ENCODE peak calls at places on chromosomes 13 and 19, in six cellular contexts. One of them, this sample, is unnamed.

GRCh38 chr19:4379383-4380253 is 20.7 kb downstream of the SH3GL1 start:
- DNase-seq in GM23338: no peak
- DNase-seq in uterus: peak; percentile 28
- DNase-seq in foreskin fibroblast: no peak
- DNase-seq in activated T-helper 9 cell treated with anti-CD3 and anti-CD28 coated beads, Interleukin-2, amount 50 U/mL, for 16 hours: no peak
- DNase-seq in WTC11: no peak
- DNase-seq in this sample: no peak

GRCh38 chr13:49046002-49046401 is 70.3 kb downstream of the FNDC3A start:
- DNase-seq in foreskin fibroblast: no peak
- DNase-seq in WTC11: no peak
- DNase-seq in activated T-helper 9 cell treated with anti-CD3 and anti-CD28 coated beads, Interleukin-2, amount 50 U/mL, for 16 hours: no peak
- DNase-seq in uterus: no peak
- DNase-seq in GM23338: no peak
- DNase-seq in this sample: no peak

GRCh38 chr13:47112205-47112896 is 215.5 kb upstream of the HTR2A start:
- DNase-seq in GM23338: peak; percentile 82
- DNase-seq in activated T-helper 9 cell treated with anti-CD3 and anti-CD28 coated beads, Interleukin-2, amount 50 U/mL, for 16 hours: no peak
- DNase-seq in uterus: no peak
- DNase-seq in foreskin fibroblast: peak; percentile 40
- DNase-seq in WTC11: no peak
- DNase-seq in this sample: no peak

GRCh38 chr19:34265221-34265650 is 10.9 kb downstream of the GARRE1 start:
- DNase-seq in uterus: peak; percentile 31
- DNase-seq in activated T-helper 9 cell treated with anti-CD3 and anti-CD28 coated beads, Interleukin-2, amount 50 U/mL, for 16 hours: no peak
- DNase-seq in WTC11: no peak
- DNase-seq in GM23338: peak; percentile 66
- DNase-seq in foreskin fibroblast: no peak
- DNase-seq in this sample: no peak

GRCh38 chr13:103607995-103608394 is 541.8 kb upstream of the SLC10A2 start:
- DNase-seq in WTC11: no peak
- DNase-seq in foreskin fibroblast: no peak
- DNase-seq in activated T-helper 9 cell treated with anti-CD3 and anti-CD28 coated beads, Interleukin-2, amount 50 U/mL, for 16 hours: no peak
- DNase-seq in uterus: no peak
- DNase-seq in GM23338: no peak
- DNase-seq in this sample: no peak

GRCh38 chr13:107819071-107819470 is 396.3 kb downstream of the LIG4 start:
- DNase-seq in uterus: no peak
- DNase-seq in foreskin fibroblast: no peak
- DNase-seq in activated T-helper 9 cell treated with anti-CD3 and anti-CD28 coated beads, Interleukin-2, amount 50 U/mL, for 16 hours: no peak
- DNase-seq in GM23338: no peak
- DNase-seq in WTC11: no peak
- DNase-seq in this sample: no peak

GRCh38 chr13:107234315-107234714 is 666.4 kb upstream of the ARGLU1 start:
- DNase-seq in uterus: no peak
- DNase-seq in foreskin fibroblast: no peak
- DNase-seq in WTC11: no peak
- DNase-seq in activated T-helper 9 cell treated with anti-CD3 and anti-CD28 coated beads, Interleukin-2, amount 50 U/mL, for 16 hours: no peak
- DNase-seq in GM23338: no peak
- DNase-seq in this sample: no peak

GRCh38 chr19:38707512-38708114 is 36.7 kb downstream of the CAPN12 start:
- DNase-seq in WTC11: no peak
- DNase-seq in foreskin fibroblast: peak; percentile 18
- DNase-seq in activated T-helper 9 cell treated with anti-CD3 and anti-CD28 coated beads, Interleukin-2, amount 50 U/mL, for 16 hours: no peak
- DNase-seq in uterus: peak; percentile 81
- DNase-seq in GM23338: no peak
- DNase-seq in this sample: no peak

GRCh38 chr13:65744761-65745160 is 1485.4 kb downstream of the PCDH9 start:
- DNase-seq in WTC11: no peak
- DNase-seq in activated T-helper 9 cell treated with anti-CD3 and anti-CD28 coated beads, Interleukin-2, amount 50 U/mL, for 16 hours: no peak
- DNase-seq in uterus: no peak
- DNase-seq in foreskin fibroblast: peak; percentile 4
- DNase-seq in GM23338: no peak
- DNase-seq in this sample: no peak

GRCh38 chr19:51489113-51489512 is 10.8 kb downstream of the CEACAM18 start:
- DNase-seq in uterus: no peak
- DNase-seq in activated T-helper 9 cell treated with anti-CD3 and anti-CD28 coated beads, Interleukin-2, amount 50 U/mL, for 16 hours: no peak
- DNase-seq in foreskin fibroblast: no peak
- DNase-seq in WTC11: no peak
- DNase-seq in GM23338: no peak
- DNase-seq in this sample: no peak

GRCh38 chr19:35006999-35007365 is 6.9 kb downstream of the GRAMD1A start:
- DNase-seq in activated T-helper 9 cell treated with anti-CD3 and anti-CD28 coated beads, Interleukin-2, amount 50 U/mL, for 16 hours: no peak
- DNase-seq in uterus: no peak
- DNase-seq in foreskin fibroblast: no peak
- DNase-seq in WTC11: no peak
- DNase-seq in GM23338: no peak
- DNase-seq in this sample: no peak